ENCODE peak calls at places on chromosomes 4 and X, in six cellular contexts. One of them, this sample, is unnamed.

GRCh38 chr4:140876597-140877364 is 120.6 kb upstream of the TBC1D9 start:
- DNase-seq in endothelial cell of umbilical vein: no peak
- DNase-seq in A549: no peak
- DNase-seq in HepG2: no peak
- DNase-seq in K562: no peak
- DNase-seq in GM12878: no peak
- DNase-seq in this sample: no peak

GRCh38 chrX:155534800-155535199 is 76.4 kb upstream of the F8A3 start:
- DNase-seq in GM12878: no peak
- DNase-seq in HepG2: no peak
- DNase-seq in endothelial cell of umbilical vein: no peak
- DNase-seq in A549: peak; percentile 3
- DNase-seq in K562: no peak
- DNase-seq in this sample: peak; percentile 8

GRCh38 chrX:104864296-104864695 is 298.3 kb downstream of the IL1RAPL2 start:
- DNase-seq in K562: no peak
- DNase-seq in endothelial cell of umbilical vein: no peak
- DNase-seq in A549: no peak
- DNase-seq in HepG2: no peak
- DNase-seq in GM12878: no peak
- DNase-seq in this sample: no peak

GRCh38 chr4:20305976-20306375 is 54.3 kb downstream of the SLIT2 start:
- DNase-seq in endothelial cell of umbilical vein: no peak
- DNase-seq in HepG2: no peak
- DNase-seq in K562: no peak
- DNase-seq in GM12878: no peak
- DNase-seq in A549: no peak
- DNase-seq in this sample: peak; percentile 25

GRCh38 chrX:47859686-47860085 is 23.0 kb downstream of the ZNF81 start:
- DNase-seq in HepG2: no peak
- DNase-seq in endothelial cell of umbilical vein: no peak
- DNase-seq in GM12878: no peak
- DNase-seq in K562: no peak
- DNase-seq in A549: no peak
- DNase-seq in this sample: no peak

GRCh38 chrX:13001961-13002671 is 27.2 kb downstream of the TMSB4X start:
- DNase-seq in A549: no peak
- DNase-seq in endothelial cell of umbilical vein: no peak
- DNase-seq in HepG2: no peak
- DNase-seq in GM12878: no peak
- DNase-seq in K562: no peak
- DNase-seq in this sample: peak; percentile 37

GRCh38 chrX:69323786-69324720 is 158.8 kb upstream of the PJA1 start:
- DNase-seq in A549: no peak
- DNase-seq in endothelial cell of umbilical vein: no peak
- DNase-seq in K562: peak; percentile 1
- DNase-seq in GM12878: no peak
- DNase-seq in HepG2: no peak
- DNase-seq in this sample: no peak

GRCh38 chrX:16476692-16477091 is 173.3 kb upstream of the S100G start:
- DNase-seq in GM12878: no peak
- DNase-seq in A549: no peak
- DNase-seq in endothelial cell of umbilical vein: no peak
- DNase-seq in K562: no peak
- DNase-seq in HepG2: peak; percentile 7
- DNase-seq in this sample: no peak

GRCh38 chrX:77347572-77347971 is 99.6 kb upstream of the FGF16 start:
- DNase-seq in endothelial cell of umbilical vein: no peak
- DNase-seq in A549: no peak
- DNase-seq in K562: no peak
- DNase-seq in HepG2: no peak
- DNase-seq in GM12878: no peak
- DNase-seq in this sample: no peak

GRCh38 chr4:141458501-141458900 is 177.9 kb upstream of the IL15 start:
- DNase-seq in K562: no peak
- DNase-seq in A549: peak; percentile 48
- DNase-seq in HepG2: no peak
- DNase-seq in GM12878: no peak
- DNase-seq in endothelial cell of umbilical vein: peak; percentile 8
- DNase-seq in this sample: no peak

GRCh38 chr4:189029961-189030360 is 890.7 kb downstream of the TRIML1 start:
- DNase-seq in HepG2: no peak
- DNase-seq in endothelial cell of umbilical vein: no peak
- DNase-seq in K562: no peak
- DNase-seq in A549: no peak
- DNase-seq in GM12878: no peak
- DNase-seq in this sample: no peak

GRCh38 chr4:106222548-106222947 is 93.5 kb downstream of the TBCK start:
- DNase-seq in A549: no peak
- DNase-seq in endothelial cell of umbilical vein: no peak
- DNase-seq in HepG2: no peak
- DNase-seq in K562: no peak
- DNase-seq in GM12878: no peak
- DNase-seq in this sample: no peak

GRCh38 chr4:5357863-5358262 is 306.6 kb downstream of the STK32B start:
- DNase-seq in GM12878: no peak
- DNase-seq in A549: no peak
- DNase-seq in K562: no peak
- DNase-seq in endothelial cell of umbilical vein: no peak
- DNase-seq in HepG2: no peak
- DNase-seq in this sample: no peak

GRCh38 chrX:153642655-153643430 is 4.2 kb upstream of the DUSP9 start:
- DNase-seq in A549: no peak
- DNase-seq in endothelial cell of umbilical vein: no peak
- DNase-seq in K562: no peak
- DNase-seq in GM12878: no peak
- DNase-seq in HepG2: no peak
- DNase-seq in this sample: no peak

GRCh38 chrX:121169099-121170035 is 122.0 kb downstream of the GLUD2 start:
- DNase-seq in endothelial cell of umbilical vein: no peak
- DNase-seq in GM12878: no peak
- DNase-seq in HepG2: no peak
- DNase-seq in K562: no peak
- DNase-seq in A549: no peak
- DNase-seq in this sample: no peak

GRCh38 chrX:121172703-121173102 is 125.3 kb downstream of the GLUD2 start:
- DNase-seq in HepG2: no peak
- DNase-seq in A549: no peak
- DNase-seq in GM12878: no peak
- DNase-seq in endothelial cell of umbilical vein: no peak
- DNase-seq in K562: no peak
- DNase-seq in this sample: no peak
- TF ChIP-seq POLR2A in HepG2: no peak
- TF ChIP-seq POLR2A in A549: no peak
- TF ChIP-seq POLR2A in GM12878: no peak
- TF ChIP-seq POLR2A in endothelial cell of umbilical vein: no peak
- TF ChIP-seq POLR2A in K562: no peak
- TF ChIP-seq POLR2A in this sample: no peak

GRCh38 chr4:121307441-121308327 is 73.1 kb downstream of the QRFPR start:
- DNase-seq in GM12878: peak; percentile 51
- DNase-seq in A549: peak; percentile 33
- DNase-seq in endothelial cell of umbilical vein: peak; percentile 24
- DNase-seq in K562: peak; percentile 25
- DNase-seq in HepG2: peak; percentile 34
- DNase-seq in this sample: peak; percentile 69
- TF ChIP-seq CTCF in GM12878: peak; percentile 83
- TF ChIP-seq CTCF in A549: peak; percentile 30
- TF ChIP-seq CTCF in endothelial cell of umbilical vein: peak; percentile 39
- TF ChIP-seq CTCF in K562: peak; percentile 61
- TF ChIP-seq CTCF in HepG2: peak; percentile 56
- TF ChIP-seq CTCF in this sample: peak; percentile 69

DNA sequence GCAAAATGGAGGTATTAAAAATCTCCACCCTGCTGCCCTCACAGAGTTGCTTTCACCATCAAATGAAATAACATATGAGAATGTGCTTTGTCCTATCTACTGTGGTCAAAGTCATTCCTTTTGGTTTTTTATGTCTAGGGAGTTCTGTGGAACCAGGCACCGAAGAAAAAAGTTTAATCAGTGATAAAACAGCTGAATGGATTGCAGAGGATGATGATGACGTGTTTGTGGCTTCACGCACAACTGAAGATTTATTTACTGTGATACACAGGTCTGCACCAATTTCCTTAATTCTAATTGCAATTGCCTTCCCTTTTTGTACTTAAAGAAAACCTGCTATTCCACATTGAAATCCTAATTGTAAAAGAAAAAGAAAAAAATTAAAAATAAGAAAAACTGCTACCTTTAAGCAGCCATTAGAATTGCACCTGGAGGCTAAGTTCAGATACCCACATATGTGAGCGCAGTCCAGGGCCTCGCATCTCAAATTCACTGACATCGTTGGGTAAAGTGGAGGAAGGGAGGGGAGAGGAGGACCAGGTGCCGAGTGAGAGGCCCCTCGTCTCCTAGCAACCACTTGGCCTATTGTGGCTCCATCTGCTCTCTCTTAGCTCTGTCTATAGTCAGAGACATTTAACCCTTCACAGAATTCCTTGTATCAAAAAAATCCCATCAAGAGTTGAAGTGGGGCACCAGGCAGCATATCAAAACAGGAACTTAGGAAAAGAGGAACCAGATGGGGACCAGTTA is 10.6 kb upstream of the RTL5 start:
- DNase-seq in K562: no peak
- DNase-seq in GM12878: no peak
- DNase-seq in A549: no peak
- DNase-seq in endothelial cell of umbilical vein: no peak
- DNase-seq in HepG2: no peak
- DNase-seq in this sample: no peak
- TF ChIP-seq MYC in K562: no peak
- TF ChIP-seq MYC in GM12878: no peak
- TF ChIP-seq MYC in A549: no peak
- TF ChIP-seq MYC in endothelial cell of umbilical vein: no peak
- TF ChIP-seq MYC in HepG2: no peak
- TF ChIP-seq MYC in this sample: no peak

GRCh38 chr4:95546866-95547707 is 1.7 kb downstream of the UNC5C start:
- DNase-seq in A549: no peak
- DNase-seq in K562: no peak
- DNase-seq in HepG2: no peak
- DNase-seq in GM12878: no peak
- DNase-seq in endothelial cell of umbilical vein: no peak
- DNase-seq in this sample: no peak

GRCh38 chr4:95547708-95548471 is 883 bp downstream of the UNC5C start:
- DNase-seq in GM12878: no peak
- DNase-seq in A549: no peak
- DNase-seq in HepG2: no peak
- DNase-seq in K562: no peak
- DNase-seq in endothelial cell of umbilical vein: peak; percentile 27
- DNase-seq in this sample: peak; percentile 48

GRCh38 chr4:95550566-95550965 is 1.8 kb upstream of the UNC5C start:
- DNase-seq in HepG2: no peak
- DNase-seq in endothelial cell of umbilical vein: no peak
- DNase-seq in GM12878: no peak
- DNase-seq in K562: no peak
- DNase-seq in A549: no peak
- DNase-seq in this sample: no peak

GRCh38 chr4:95549246-95550138 is 719 bp upstream of the UNC5C start:
- DNase-seq in K562: no peak
- DNase-seq in A549: peak; percentile 24
- DNase-seq in HepG2: no peak
- DNase-seq in endothelial cell of umbilical vein: peak; percentile 41
- DNase-seq in GM12878: peak; percentile 38
- DNase-seq in this sample: peak; percentile 68

DNA sequence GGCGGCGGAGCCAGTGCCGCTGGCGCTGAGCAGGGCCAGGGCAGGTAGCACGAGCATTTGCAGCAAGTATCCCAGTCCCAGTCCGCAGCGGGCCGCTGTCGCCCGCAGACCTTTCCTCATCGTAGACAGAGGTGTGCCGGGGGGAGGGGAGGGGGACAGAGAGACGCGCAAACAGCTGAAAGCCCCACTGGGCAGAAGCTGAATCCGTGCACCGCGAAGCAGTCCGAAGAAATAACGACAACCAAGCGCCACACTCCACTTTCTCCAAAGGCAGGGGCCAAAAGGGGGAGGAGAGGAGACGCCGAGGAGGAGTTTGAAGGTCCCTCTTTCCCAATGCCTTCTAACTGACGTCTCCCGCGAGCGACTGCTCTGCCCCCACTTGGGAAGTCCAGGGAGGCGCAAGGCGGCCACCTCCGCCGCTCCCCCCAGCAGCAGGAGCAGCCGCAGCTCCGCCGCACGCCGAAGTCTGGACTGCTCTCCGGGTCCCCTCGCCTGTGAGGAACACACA is at the start of gene UNC5C:
- DNase-seq in GM12878: no peak
- DNase-seq in HepG2: no peak
- DNase-seq in K562: no peak
- DNase-seq in endothelial cell of umbilical vein: peak; percentile 32
- DNase-seq in A549: peak; percentile 37
- DNase-seq in this sample: peak; percentile 80
- TF ChIP-seq POLR2A in GM12878: no peak
- TF ChIP-seq POLR2A in HepG2: no peak
- TF ChIP-seq POLR2A in K562: no peak
- TF ChIP-seq POLR2A in endothelial cell of umbilical vein: no peak
- TF ChIP-seq POLR2A in A549: no peak
- TF ChIP-seq POLR2A in this sample: no peak

GRCh38 chr4:48557478-48557877 is 67.4 kb downstream of the ZAR1 start:
- DNase-seq in K562: peak; percentile 12
- DNase-seq in A549: peak; percentile 28
- DNase-seq in GM12878: no peak
- DNase-seq in HepG2: no peak
- DNase-seq in endothelial cell of umbilical vein: no peak
- DNase-seq in this sample: peak; percentile 25
- TF ChIP-seq CTCF in K562: peak; percentile 15
- TF ChIP-seq CTCF in A549: no peak
- TF ChIP-seq CTCF in GM12878: peak; percentile 6
- TF ChIP-seq CTCF in HepG2: peak; percentile 27
- TF ChIP-seq CTCF in endothelial cell of umbilical vein: peak; percentile 21
- TF ChIP-seq CTCF in this sample: peak; percentile 24

GRCh38 chr4:151468715-151469696 is 60.0 kb downstream of the FHIP1A start:
- DNase-seq in K562: no peak
- DNase-seq in GM12878: no peak
- DNase-seq in HepG2: no peak
- DNase-seq in A549: no peak
- DNase-seq in endothelial cell of umbilical vein: no peak
- DNase-seq in this sample: no peak
- TF ChIP-seq MYC in K562: no peak
- TF ChIP-seq MYC in GM12878: no peak
- TF ChIP-seq MYC in HepG2: no peak
- TF ChIP-seq MYC in A549: no peak
- TF ChIP-seq MYC in endothelial cell of umbilical vein: no peak
- TF ChIP-seq MYC in this sample: no peak

This sample was measured in NB4.